ENCODE peak calls at places on chromosome 3, in six cellular contexts. Y is mesendoderm, E is neuronal stem cell, W is trophoblast cell, B is IMR-90, D is H1. P is an unnamed sample.

GRCh38 chr3:67017211-67017610 is 19.1 kb downstream of the KBTBD8 start:
- DNase-seq in B (peak), Y (peak), E (no peak), D (no peak), W (peak), P (no peak)

GRCh38 chr3:117261907-117262518 is 552.4 kb downstream of the TUSC7 start:
- DNase-seq in B (no peak), W (no peak), D (no peak), Y (no peak), E (no peak), P (no peak)

GRCh38 chr3:52436500-52437106 is 8.3 kb downstream of the SEMA3G start:
- DNase-seq in D (no peak), B (peak), W (no peak), E (no peak), Y (no peak), P (peak)

GRCh38 chr3:105527949-105528348 is 161.2 kb downstream of the ALCAM start:
- DNase-seq in B (peak), Y (no peak), E (no peak), W (no peak), D (no peak), P (no peak)

GRCh38 chr3:172808969-172809546 is 58.5 kb downstream of the ECT2 start:
- DNase-seq in B (peak), D (no peak), E (no peak), Y (peak), W (peak), P (peak)

GRCh38 chr3:24500806-24501205 is 6.2 kb upstream of the THRB start:
- DNase-seq in Y (no peak), W (no peak), E (no peak), B (no peak), D (no peak), P (no peak)

GRCh38 chr3:98777801-98778220 is 14.7 kb downstream of the ST3GAL6 start:
- DNase-seq in W (no peak), D (no peak), B (peak), E (no peak), Y (no peak), P (peak)

GRCh38 chr3:2356298-2356950 is 257.8 kb downstream of the CNTN4 start:
- DNase-seq in Y (no peak), W (no peak), E (no peak), B (no peak), D (no peak), P (no peak)

GRCh38 chr3:132399054-132399929 is 18.0 kb upstream of the DNAJC13 start:
- DNase-seq in W (peak), Y (peak), E (peak), B (peak), D (no peak), P (peak)

GRCh38 chr3:179100652-179101051 is 29.0 kb upstream of the ZMAT3 start:
- DNase-seq in W (no peak), E (no peak), B (peak), D (no peak), Y (no peak), P (peak)

GRCh38 chr3:37905987-37906674 is 44.5 kb downstream of the CTDSPL start:
- DNase-seq in E (no peak), B (peak), Y (no peak), D (no peak), W (no peak), P (peak)

GRCh38 chr3:47273564-47273963 is 9.0 kb downstream of the KIF9 start:
- DNase-seq in E (no peak), Y (no peak), D (no peak), W (no peak), B (no peak), P (no peak)

GRCh38 chr3:146065573-146066006 is 95.4 kb downstream of the PLOD2 start:
- DNase-seq in D (no peak), E (peak), W (peak), Y (peak), B (peak), P (peak)

GRCh38 chr3:122760457-122761271 is 33.0 kb downstream of the HSPBAP1 start:
- DNase-seq in B (no peak), E (peak), Y (peak), D (peak), W (peak), P (no peak)

GRCh38 chr3:79052054-79052681 is 715.6 kb downstream of the ROBO1 start:
- DNase-seq in W (peak), B (no peak), D (no peak), Y (peak), E (peak), P (peak)

GRCh38 chr3:148075829-148076716 is 621.6 kb upstream of the AGTR1 start:
- DNase-seq in W (peak), D (peak), Y (peak), B (peak), E (peak), P (peak)

GRCh38 chr3:177197934-177198484 is 727 bp upstream of the TBL1XR1 start:
- DNase-seq in E (no peak), B (no peak), D (no peak), W (peak), Y (no peak), P (peak)

GRCh38 chr3:50316657-50317242 is 5.8 kb downstream of the HYAL2 start:
- DNase-seq in W (peak), Y (peak), D (no peak), E (no peak), B (peak), P (no peak)

GRCh38 chr3:169041677-169042171 is 621.8 kb downstream of the MECOM start:
- DNase-seq in E (no peak), Y (peak), B (peak), D (no peak), W (peak), P (peak)

GRCh38 chr3:156334841-156335545 is 214.6 kb downstream of the KCNAB1 start:
- DNase-seq in W (no peak), Y (no peak), B (no peak), E (no peak), D (no peak), P (no peak)

GRCh38 chr3:2206536-2206935 is 107.9 kb downstream of the CNTN4 start:
- DNase-seq in W (no peak), B (no peak), E (no peak), Y (no peak), D (no peak), P (no peak)

GRCh38 chr3:9879830-9880549 is at the start of gene CIDEC:
- DNase-seq in W (no peak), E (no peak), Y (no peak), B (no peak), D (no peak), P (no peak)

GRCh38 chr3:11220230-11220629 is 52.0 kb upstream of the ATG7 start:
- DNase-seq in B (no peak), Y (peak), D (no peak), E (no peak), W (no peak), P (no peak)

GRCh38 chr3:188947983-188948657 is 223.7 kb upstream of the TPRG1 start:
- DNase-seq in Y (peak), W (peak), E (peak), B (peak), D (peak), P (peak)

GRCh38 chr3:141255864-141256263 is 24.2 kb downstream of the PXYLP1 start:
- DNase-seq in E (no peak), W (peak), Y (peak), B (no peak), D (no peak), P (peak)

GRCh38 chr3:151393961-151394360 is 9.4 kb upstream of the P2RY12 start:
- DNase-seq in B (no peak), W (no peak), Y (no peak), D (no peak), E (no peak), P (no peak)

GRCh38 chr3:38375488-38376097 is 29.0 kb downstream of the XYLB start:
- DNase-seq in B (no peak), E (no peak), Y (no peak), W (no peak), D (no peak), P (no peak)

GRCh38 chr3:46987485-46988401 is 8.3 kb downstream of the NBEAL2 start:
- DNase-seq in B (no peak), D (no peak), E (no peak), Y (peak), W (peak), P (peak)

GRCh38 chr3:55858727-55859126 is 371.6 kb upstream of the WNT5A start:
- DNase-seq in E (no peak), B (no peak), D (no peak), Y (no peak), W (no peak), P (no peak)

GRCh38 chr3:33054100-33055097 is 42.5 kb downstream of the GLB1 start:
- DNase-seq in E (no peak), W (no peak), Y (peak), D (no peak), B (no peak), P (no peak)

GRCh38 chr3:123072564-123072963 is 5.7 kb downstream of the PDIA5 start:
- DNase-seq in D (no peak), E (no peak), B (no peak), W (no peak), Y (no peak), P (no peak)

DNA sequence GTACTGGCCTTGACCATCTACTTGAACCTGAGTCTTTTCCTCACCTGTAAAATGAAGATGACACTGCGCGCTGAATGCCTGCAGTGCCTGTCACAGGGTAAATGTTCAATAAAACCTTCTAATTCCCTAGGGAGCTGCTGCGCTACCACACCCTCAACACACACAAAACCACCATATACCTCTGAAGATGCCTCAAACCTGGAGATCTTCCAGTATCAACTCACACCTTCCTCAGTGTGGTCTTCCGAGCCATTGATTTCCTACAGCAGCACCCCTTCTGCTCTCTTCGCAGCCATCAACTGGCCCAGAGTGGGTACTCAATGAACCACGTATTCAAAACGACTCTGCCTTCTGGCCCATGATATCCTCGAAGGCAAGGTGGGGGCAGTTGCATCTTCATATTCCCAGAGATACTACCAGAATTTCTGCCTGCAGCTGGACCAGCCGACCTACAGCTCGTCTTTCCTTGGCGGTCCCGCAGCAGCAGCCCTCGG is 727 bp downstream of the RPL32 start:
- DNase-seq in W (no peak), B (no peak), E (no peak), D (no peak), Y (no peak), P (no peak)
- H4K8ac ChIP-seq in W (peak), B (peak), E (no peak), D (peak), Y (no peak), P (no peak)

DNA sequence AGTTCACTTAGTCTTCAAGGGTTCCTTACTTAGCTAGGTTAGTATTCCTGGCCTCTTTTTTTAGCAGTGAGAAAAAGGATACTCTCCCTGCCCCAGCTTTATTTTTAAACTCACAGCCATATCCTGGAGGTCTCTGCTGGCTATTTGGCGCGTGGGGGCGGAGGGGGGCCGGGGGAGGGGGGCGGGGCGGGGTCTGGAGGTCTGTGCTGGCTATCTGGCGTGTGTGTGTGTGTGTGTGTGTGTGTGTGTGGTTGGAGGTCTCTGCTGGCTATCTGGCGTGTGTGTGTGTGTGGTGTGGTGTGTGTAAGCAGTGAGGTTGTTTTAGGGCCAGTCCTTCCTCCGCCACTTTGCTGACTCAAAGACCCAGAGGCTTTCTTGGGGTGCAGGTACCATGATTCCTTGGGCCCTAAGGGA is 579 bp upstream of the PLAAT1 start:
- DNase-seq in B (no peak), W (no peak), E (no peak), Y (peak), D (no peak), P (peak)
- H3K4me3 ChIP-seq in B (peak), W (peak), E (peak), Y (peak), D (peak), P (peak)

GRCh38 chr3:196568246-196569002 is at the start of the genes FBXO45 and WDR53:
- DNase-seq in B (peak), Y (peak), W (peak), D (peak), E (peak), P (peak)
- H4K8ac ChIP-seq in B (peak), Y (no peak), W (peak), D (peak), E (peak), P (peak)

DNA sequence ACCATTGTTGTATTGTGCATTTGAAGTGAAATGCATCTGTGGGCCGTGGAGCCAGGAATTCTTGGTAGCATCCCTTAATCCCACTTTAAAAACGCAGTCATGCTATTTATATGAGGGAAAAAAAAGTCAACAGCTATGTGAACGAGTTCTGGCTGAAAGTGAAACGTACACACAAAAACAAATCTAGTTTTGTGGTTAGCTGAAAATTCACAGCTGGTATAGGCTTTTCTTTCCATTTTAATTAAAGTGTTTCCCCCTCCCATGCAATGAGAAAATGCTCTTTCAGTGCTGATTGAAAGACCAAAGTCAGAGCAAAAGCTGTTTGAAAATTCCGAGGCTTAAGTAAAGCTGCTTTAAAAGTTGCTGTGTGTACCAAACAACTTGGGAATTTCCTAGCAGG is 297.4 kb downstream of the PLCL2 start:
- DNase-seq in W (no peak), E (no peak), B (no peak), D (no peak), Y (no peak), P (peak)
- H3K4me3 ChIP-seq in W (no peak), E (no peak), B (no peak), D (no peak), Y (no peak), P (no peak)

DNA sequence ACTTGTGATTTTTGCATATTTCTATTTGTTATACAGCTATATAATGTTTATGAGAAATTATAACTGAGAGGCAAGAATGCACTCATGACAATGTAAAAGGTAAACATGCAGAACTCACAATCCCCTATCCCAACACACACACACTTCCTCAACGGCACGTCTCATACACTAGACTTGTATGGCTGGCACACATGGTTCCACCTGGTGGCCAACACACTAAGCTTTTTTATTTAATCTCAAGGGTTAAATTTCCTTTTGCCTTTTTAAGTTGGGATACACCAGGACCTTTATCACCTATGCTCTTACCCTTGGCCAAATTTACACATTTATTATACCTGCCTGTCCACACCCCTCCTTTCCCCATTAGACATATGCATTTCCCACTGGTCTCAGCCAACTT is 88.6 kb upstream of the PSMD6 start:
- DNase-seq in W (no peak), Y (peak), D (no peak), B (no peak), E (no peak), P (no peak)
- H4K8ac ChIP-seq in W (no peak), Y (no peak), D (no peak), B (no peak), E (no peak), P (no peak)

DNA sequence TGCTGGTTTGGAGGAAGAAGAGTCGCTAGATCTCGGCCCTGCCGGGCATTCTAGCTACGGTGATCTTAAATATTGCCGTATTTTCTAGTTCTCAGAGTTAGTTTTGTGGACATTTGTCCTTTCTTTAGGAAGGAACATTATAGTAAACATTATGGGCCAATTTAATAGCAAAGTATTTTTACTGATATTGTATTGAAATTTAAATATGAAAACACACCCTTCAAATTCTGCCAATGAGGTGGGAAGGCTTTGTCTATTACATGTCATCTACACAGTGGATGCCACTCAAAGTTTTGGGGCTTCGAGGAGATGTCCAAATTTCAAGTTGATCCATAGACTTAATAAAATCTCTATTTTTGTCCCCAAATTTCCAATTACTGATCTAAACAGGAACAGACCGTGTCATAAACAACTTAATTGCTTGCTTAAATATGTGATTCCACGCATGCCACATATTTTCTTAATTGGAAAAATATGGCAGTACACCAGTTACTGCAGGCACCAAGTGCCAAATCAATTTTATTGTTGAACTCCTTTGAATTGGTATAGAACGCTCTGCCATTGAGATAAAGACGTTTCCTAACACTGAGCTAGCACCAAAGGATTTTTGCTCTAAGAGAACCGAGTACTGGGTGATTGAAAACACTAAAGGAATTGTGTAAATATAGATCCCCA is 1.7 kb downstream of the SHOX2 start:
- DNase-seq in Y (no peak), E (no peak), B (no peak), W (peak), D (no peak), P (peak)
- H3K4me3 ChIP-seq in Y (no peak), E (no peak), B (peak), W (no peak), D (peak), P (no peak)

GRCh38 chr3:185937689-185938374 is at the start of gene TRA2B:
- DNase-seq in W (peak), Y (peak), E (peak), D (peak), B (peak), P (peak)
- H4K8ac ChIP-seq in W (peak), Y (peak), E (peak), D (peak), B (peak), P (peak)